ENCODE peak calls at places on chromosomes 11 and 22, in four cellular contexts. One of them, this sample, is unnamed.

GRCh38 chr11:114384487-114384886 is 15.8 kb downstream of the C11orf71 start:
- DNase-seq in tibial nerve: no peak
- DNase-seq in GM23338: no peak
- DNase-seq in cardiac fibroblast: no peak
- DNase-seq in this sample: no peak

GRCh38 chr11:94424011-94424410 is 22.8 kb upstream of the GPR83 start:
- DNase-seq in tibial nerve: no peak
- DNase-seq in GM23338: no peak
- DNase-seq in cardiac fibroblast: peak
- DNase-seq in this sample: no peak

GRCh38 chr11:62383822-62384221 is 35.0 kb upstream of the SCGB1A1 start:
- DNase-seq in cardiac fibroblast: no peak
- DNase-seq in tibial nerve: no peak
- DNase-seq in GM23338: no peak
- DNase-seq in this sample: no peak

GRCh38 chr11:68968306-68969255 is 12.2 kb downstream of the MRGPRD start:
- DNase-seq in cardiac fibroblast: no peak
- DNase-seq in tibial nerve: no peak
- DNase-seq in GM23338: peak
- DNase-seq in this sample: no peak

GRCh38 chr11:84889556-84889955 is 737.6 kb downstream of the DLG2 start:
- DNase-seq in GM23338: no peak
- DNase-seq in tibial nerve: no peak
- DNase-seq in cardiac fibroblast: no peak
- DNase-seq in this sample: no peak

GRCh38 chr22:39518996-39519680 is 1.2 kb upstream of the ATF4 start:
- DNase-seq in GM23338: no peak
- DNase-seq in cardiac fibroblast: no peak
- DNase-seq in tibial nerve: no peak
- DNase-seq in this sample: no peak

GRCh38 chr11:99020324-99021225 is at the start of gene CNTN5:
- DNase-seq in tibial nerve: peak
- DNase-seq in GM23338: peak
- DNase-seq in cardiac fibroblast: peak
- DNase-seq in this sample: peak

GRCh38 chr11:86138958-86139357 is 70.1 kb upstream of the PICALM start:
- DNase-seq in GM23338: no peak
- DNase-seq in cardiac fibroblast: no peak
- DNase-seq in tibial nerve: no peak
- DNase-seq in this sample: no peak

GRCh38 chr22:37735054-37735453 is 38.2 kb downstream of the TRIOBP start:
- DNase-seq in GM23338: peak
- DNase-seq in tibial nerve: peak
- DNase-seq in cardiac fibroblast: no peak
- DNase-seq in this sample: no peak

GRCh38 chr11:74278721-74279148 is 32.7 kb downstream of the P4HA3 start:
- DNase-seq in cardiac fibroblast: peak
- DNase-seq in tibial nerve: peak
- DNase-seq in GM23338: no peak
- DNase-seq in this sample: no peak

GRCh38 chr11:84541711-84542340 is 1085.3 kb downstream of the DLG2 start:
- DNase-seq in cardiac fibroblast: peak
- DNase-seq in tibial nerve: no peak
- DNase-seq in GM23338: no peak
- DNase-seq in this sample: no peak

GRCh38 chr22:46043816-46044717 is 67.1 kb upstream of the WNT7B start:
- DNase-seq in GM23338: peak
- DNase-seq in cardiac fibroblast: peak
- DNase-seq in tibial nerve: no peak
- DNase-seq in this sample: no peak

GRCh38 chr11:73291196-73291595 is 16.9 kb upstream of the ARHGEF17 start:
- DNase-seq in tibial nerve: no peak
- DNase-seq in cardiac fibroblast: no peak
- DNase-seq in GM23338: no peak
- DNase-seq in this sample: no peak

GRCh38 chr11:111320728-111321568 is 22.6 kb downstream of the POU2AF3 start:
- DNase-seq in tibial nerve: no peak
- DNase-seq in GM23338: peak
- DNase-seq in cardiac fibroblast: no peak
- DNase-seq in this sample: no peak

GRCh38 chr11:106133529-106133928 is 56.1 kb downstream of the AASDHPPT start:
- DNase-seq in GM23338: peak
- DNase-seq in tibial nerve: no peak
- DNase-seq in cardiac fibroblast: peak
- DNase-seq in this sample: no peak

GRCh38 chr11:63915961-63916836 is 765 bp downstream of the RCOR2 start:
- DNase-seq in GM23338: peak
- DNase-seq in tibial nerve: peak
- DNase-seq in cardiac fibroblast: no peak
- DNase-seq in this sample: peak

GRCh38 chr11:74050465-74050864 is 41.6 kb upstream of the UCP3 start:
- DNase-seq in cardiac fibroblast: no peak
- DNase-seq in tibial nerve: no peak
- DNase-seq in GM23338: no peak
- DNase-seq in this sample: no peak

GRCh38 chr11:9053631-9054030 is 37.8 kb downstream of the SCUBE2 start:
- DNase-seq in GM23338: no peak
- DNase-seq in cardiac fibroblast: peak
- DNase-seq in tibial nerve: no peak
- DNase-seq in this sample: no peak

GRCh38 chr11:9052316-9052715 is 39.1 kb downstream of the SCUBE2 start:
- DNase-seq in GM23338: no peak
- DNase-seq in tibial nerve: no peak
- DNase-seq in cardiac fibroblast: no peak
- DNase-seq in this sample: no peak

GRCh38 chr11:9046376-9046775 is 42.6 kb upstream of the NRIP3 start:
- DNase-seq in tibial nerve: no peak
- DNase-seq in GM23338: peak
- DNase-seq in cardiac fibroblast: no peak
- DNase-seq in this sample: no peak

GRCh38 chr11:9047986-9048522 is 43.3 kb downstream of the SCUBE2 start:
- DNase-seq in GM23338: peak
- DNase-seq in tibial nerve: no peak
- DNase-seq in cardiac fibroblast: peak
- DNase-seq in this sample: no peak
- H3K4me3 ChIP-seq in GM23338: no peak
- H3K4me3 ChIP-seq in tibial nerve: no peak
- H3K4me3 ChIP-seq in cardiac fibroblast: no peak
- H3K4me3 ChIP-seq in this sample: no peak

DNA sequence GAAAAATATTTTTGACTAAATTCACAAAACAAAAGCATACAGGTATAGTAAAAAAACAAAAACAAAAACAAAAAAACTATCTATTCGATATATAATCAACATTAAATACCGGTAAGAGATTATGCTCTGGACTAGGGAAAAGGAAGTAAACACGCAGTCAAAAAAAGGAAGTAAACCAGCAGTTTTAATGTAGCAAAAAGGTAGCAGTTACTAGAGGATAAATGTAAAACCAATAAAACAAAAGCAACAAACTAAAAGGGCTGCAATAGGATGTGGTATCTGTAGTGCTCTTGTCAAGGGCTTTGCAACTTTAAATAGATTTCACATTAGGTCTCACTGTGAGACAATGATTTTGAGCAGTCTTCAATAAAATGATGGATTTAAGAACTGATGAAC is 2.4 kb downstream of the TRIM22 start:
- DNase-seq in GM23338: no peak
- DNase-seq in cardiac fibroblast: no peak
- DNase-seq in tibial nerve: no peak
- DNase-seq in this sample: no peak
- H3K4me3 ChIP-seq in GM23338: no peak
- H3K4me3 ChIP-seq in cardiac fibroblast: no peak
- H3K4me3 ChIP-seq in tibial nerve: no peak
- H3K4me3 ChIP-seq in this sample: no peak

DNA sequence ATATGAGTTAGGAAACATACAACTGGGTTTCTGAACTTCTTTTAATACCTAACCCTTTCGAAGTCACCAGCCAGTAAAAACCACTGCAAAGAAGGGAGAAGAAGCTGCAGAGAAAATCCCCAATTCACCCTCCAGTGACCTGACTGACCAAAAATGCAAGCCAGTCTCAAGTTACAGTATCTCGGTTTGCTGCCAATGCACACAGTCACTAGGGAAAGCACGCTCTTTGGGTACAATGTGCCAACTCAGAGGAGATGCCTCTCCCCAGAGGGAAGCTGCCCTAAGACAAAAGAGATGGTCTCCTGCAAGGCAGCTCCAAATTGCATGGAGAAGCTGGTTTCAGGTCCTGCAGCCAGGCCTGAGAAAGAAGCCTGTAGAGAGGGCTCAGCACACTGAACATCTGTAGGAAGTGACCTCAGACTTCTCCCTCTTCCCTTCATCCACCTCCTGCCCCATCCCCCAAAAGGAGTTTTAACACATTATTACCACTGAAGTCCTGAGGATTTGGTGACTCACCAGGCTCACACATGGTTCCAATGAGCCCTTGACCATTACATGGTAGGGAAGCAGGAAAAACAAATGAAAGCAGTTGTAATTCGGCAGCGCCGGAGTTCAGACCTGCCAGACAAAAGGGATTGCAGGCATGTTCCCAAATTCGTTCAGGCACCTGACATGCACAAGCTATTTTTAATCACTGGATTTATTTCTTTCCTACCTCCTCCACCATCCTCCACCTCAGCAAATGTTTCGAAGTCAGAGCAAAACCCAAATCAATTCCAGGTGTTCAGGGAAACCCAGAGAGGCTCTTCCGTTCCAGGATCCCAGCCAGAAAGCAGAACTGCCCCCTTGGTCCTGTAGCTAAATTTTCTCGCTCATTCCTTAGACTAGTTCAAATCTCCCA is 90.1 kb downstream of the ETS1 start:
- DNase-seq in cardiac fibroblast: peak
- DNase-seq in tibial nerve: peak
- DNase-seq in GM23338: no peak
- DNase-seq in this sample: no peak
- H3K4me3 ChIP-seq in cardiac fibroblast: peak
- H3K4me3 ChIP-seq in tibial nerve: no peak
- H3K4me3 ChIP-seq in GM23338: no peak
- H3K4me3 ChIP-seq in this sample: no peak

DNA sequence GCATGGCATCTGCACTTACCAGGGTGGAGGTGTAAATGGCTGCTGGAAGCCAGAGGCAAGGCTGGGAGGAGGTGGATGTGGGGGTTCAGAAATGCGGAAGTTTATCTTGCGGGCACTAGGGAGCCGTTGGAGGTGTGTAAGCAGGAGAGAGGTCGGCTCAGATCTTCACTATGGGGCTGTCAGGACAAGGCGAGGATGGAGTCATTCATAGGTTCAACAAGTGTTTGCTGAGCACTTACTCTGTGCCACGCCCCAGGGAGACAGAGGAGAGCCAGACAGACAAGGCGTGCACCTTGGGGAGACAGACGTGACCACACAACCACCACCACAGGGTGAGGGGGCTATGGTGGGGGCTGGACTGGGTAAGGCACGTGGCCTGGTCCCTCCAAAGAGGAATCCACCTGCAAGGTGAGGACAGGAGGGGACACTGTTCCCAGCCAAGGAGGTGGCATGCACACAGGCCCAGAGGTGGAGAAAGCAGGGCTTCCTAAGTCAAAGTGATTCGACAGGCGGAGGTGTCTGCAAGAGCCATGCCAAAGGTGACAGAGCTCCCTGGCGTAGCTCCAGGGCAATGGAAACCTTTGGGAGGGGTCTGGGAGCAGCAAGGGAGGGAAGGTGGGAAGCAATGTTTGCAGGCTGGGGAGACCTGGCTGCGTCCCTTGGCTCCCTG is 30.8 kb upstream of the TCF20 start:
- DNase-seq in cardiac fibroblast: no peak
- DNase-seq in GM23338: no peak
- DNase-seq in tibial nerve: no peak
- DNase-seq in this sample: no peak
- H3K4me3 ChIP-seq in cardiac fibroblast: no peak
- H3K4me3 ChIP-seq in GM23338: peak
- H3K4me3 ChIP-seq in tibial nerve: no peak
- H3K4me3 ChIP-seq in this sample: no peak

GRCh38 chr22:41177626-41178424 is 27.3 kb upstream of the L3MBTL2 start:
- DNase-seq in GM23338: no peak
- DNase-seq in cardiac fibroblast: no peak
- DNase-seq in tibial nerve: no peak
- DNase-seq in this sample: no peak

GRCh38 chr22:41180926-41181325 is 24.2 kb upstream of the L3MBTL2 start:
- DNase-seq in GM23338: no peak
- DNase-seq in tibial nerve: no peak
- DNase-seq in cardiac fibroblast: no peak
- DNase-seq in this sample: no peak

GRCh38 chr22:41184679-41185078 is 20.4 kb upstream of the L3MBTL2 start:
- DNase-seq in GM23338: peak
- DNase-seq in tibial nerve: no peak
- DNase-seq in cardiac fibroblast: no peak
- DNase-seq in this sample: peak

GRCh38 chr22:41178425-41178975 is 26.6 kb upstream of the L3MBTL2 start:
- DNase-seq in tibial nerve: peak
- DNase-seq in cardiac fibroblast: no peak
- DNase-seq in GM23338: no peak
- DNase-seq in this sample: no peak

DNA sequence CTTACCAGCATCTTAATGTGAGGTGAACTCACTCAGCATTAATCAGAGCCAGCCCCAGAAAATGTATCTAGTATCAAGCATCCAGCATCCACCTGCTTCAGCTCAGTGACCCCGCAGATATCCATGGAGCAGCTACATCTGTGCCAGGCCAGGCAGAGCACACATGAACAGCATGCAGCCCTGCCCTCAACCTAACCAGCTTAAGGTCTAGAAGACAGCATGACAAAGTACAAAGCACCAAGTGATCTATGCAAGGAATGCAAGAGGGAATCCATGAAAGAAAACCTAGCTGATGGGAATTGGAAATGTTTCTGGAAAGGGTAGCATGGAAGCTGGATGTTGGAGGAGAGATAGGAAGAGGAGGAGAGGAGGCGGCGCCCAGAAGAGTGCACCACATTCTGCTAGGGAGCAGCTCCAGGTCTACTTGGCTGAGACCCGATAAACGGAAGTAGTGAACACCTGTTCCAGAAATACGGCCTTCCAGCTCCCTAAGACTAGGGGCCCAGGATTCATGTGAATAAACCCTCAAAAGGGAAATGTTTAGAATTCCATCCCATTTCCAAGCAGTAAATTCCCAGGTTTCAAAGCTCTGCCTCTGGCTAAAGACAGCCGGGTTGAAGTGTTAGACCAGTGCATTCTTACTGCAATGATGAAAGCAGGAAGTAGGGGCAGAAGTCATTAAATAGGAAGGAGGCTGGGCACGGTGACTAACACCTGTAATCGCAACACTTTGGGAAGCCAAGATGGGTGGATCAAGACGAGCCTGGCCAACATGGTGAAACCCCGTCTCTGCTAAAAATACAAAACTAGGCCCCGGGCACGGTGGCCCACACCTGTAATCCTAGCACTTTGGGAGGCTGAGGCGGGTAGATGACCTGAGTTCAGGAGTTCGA is 23.5 kb upstream of the L3MBTL2 start:
- DNase-seq in tibial nerve: no peak
- DNase-seq in GM23338: peak
- DNase-seq in cardiac fibroblast: peak
- DNase-seq in this sample: no peak
- H3K4me3 ChIP-seq in tibial nerve: no peak
- H3K4me3 ChIP-seq in GM23338: no peak
- H3K4me3 ChIP-seq in cardiac fibroblast: no peak
- H3K4me3 ChIP-seq in this sample: no peak

GRCh38 chr11:66864172-66864901 is 7.5 kb downstream of the LRFN4 start:
- DNase-seq in tibial nerve: no peak
- DNase-seq in cardiac fibroblast: no peak
- DNase-seq in GM23338: no peak
- DNase-seq in this sample: no peak
- H3K4me3 ChIP-seq in tibial nerve: no peak
- H3K4me3 ChIP-seq in cardiac fibroblast: no peak
- H3K4me3 ChIP-seq in GM23338: no peak
- H3K4me3 ChIP-seq in this sample: no peak